ENCODE peak calls at places on chromosomes 16 and 17, in four cellular contexts. I is breast epithelium, Y is tibial artery, P is neural progenitor cell. D is an unnamed sample.

GRCh38 chr17:41987642-41988041 is 21.0 kb downstream of the CNP start:
- DNase-seq in P (no peak), I (no peak), Y (no peak), D (no peak)

GRCh38 chr17:44217738-44218343 is 1.6 kb downstream of the UBTF start:
- DNase-seq in I (no peak), Y (no peak), P (no peak), D (no peak)

GRCh38 chr16:81633680-81634379 is 145.3 kb upstream of the PLCG2 start:
- DNase-seq in Y (no peak), I (no peak), P (no peak), D (no peak)

GRCh38 chr16:4494746-4495490 is 18.7 kb downstream of the HMOX2 start:
- DNase-seq in I (no peak), Y (no peak), P (no peak), D (no peak)

GRCh38 chr17:75637143-75637538 is 3.9 kb downstream of the SMIM5 start:
- DNase-seq in Y (no peak), P (no peak), I (no peak), D (peak)

GRCh38 chr16:81634380-81635121 is 144.5 kb upstream of the PLCG2 start:
- DNase-seq in I (no peak), Y (no peak), P (peak), D (no peak)

GRCh38 chr16:49608801-49609200 is 235.2 kb downstream of the C16orf78 start:
- DNase-seq in I (no peak), P (peak), Y (no peak), D (no peak)

GRCh38 chr17:45577571-45578279 is 87.2 kb upstream of the PLEKHM1 start:
- DNase-seq in I (no peak), Y (no peak), P (no peak), D (no peak)

GRCh38 chr16:50519602-50520001 is 28.6 kb upstream of the NKD1 start:
- DNase-seq in Y (no peak), P (no peak), I (no peak), D (no peak)

GRCh38 chr17:68399638-68400403 is 57.5 kb downstream of the WIPI1 start:
- DNase-seq in I (no peak), Y (no peak), P (no peak), D (no peak)

GRCh38 chr17:75524269-75524970 is 1.1 kb upstream of the LLGL2 start:
- DNase-seq in P (no peak), I (no peak), Y (no peak), D (no peak)

GRCh38 chr17:56083475-56083874 is 69.8 kb upstream of the ANKFN1 start:
- DNase-seq in I (no peak), P (no peak), Y (no peak), D (no peak)

GRCh38 chr17:32720671-32721070 is 156.3 kb downstream of the MYO1D start:
- DNase-seq in Y (no peak), P (no peak), I (no peak), D (no peak)

GRCh38 chr17:39939588-39940419 is 12.3 kb downstream of the LRRC3C start:
- DNase-seq in P (peak), Y (no peak), I (no peak), D (no peak)

GRCh38 chr17:63774141-63774981 is at the start of gene DDX42:
- DNase-seq in P (peak), Y (peak), I (peak), D (peak)

GRCh38 chr16:50280932-50281331 is 14.6 kb downstream of the ADCY7 start:
- DNase-seq in I (no peak), P (no peak), Y (no peak), D (no peak)

GRCh38 chr17:64765191-64765889 is 103.2 kb upstream of the SMURF2 start:
- DNase-seq in P (no peak), I (no peak), Y (no peak), D (no peak)

GRCh38 chr17:9144502-9145233 is 123.4 kb downstream of the NTN1 start:
- DNase-seq in P (no peak), Y (no peak), I (no peak), D (no peak)

GRCh38 chr16:67428146-67428731 is 2.7 kb upstream of the HSD11B2 start:
- DNase-seq in P (peak), Y (peak), I (peak), D (peak)

GRCh38 chr16:74700206-74701040 is at the start of gene MLKL:
- DNase-seq in P (peak), I (no peak), Y (peak), D (no peak)

GRCh38 chr16:11963706-11964105 is 1.3 kb upstream of the TNFRSF17 start:
- DNase-seq in I (no peak), Y (no peak), P (no peak), D (no peak)

GRCh38 chr16:27520982-27521673 is 28.6 kb downstream of the GTF3C1 start:
- DNase-seq in I (no peak), Y (peak), P (no peak), D (no peak)

GRCh38 chr17:80253631-80254395 is 6.8 kb upstream of the RNF213 start:
- DNase-seq in I (no peak), P (no peak), Y (peak), D (no peak)

GRCh38 chr16:88437367-88437964 is 15.6 kb upstream of the ZFPM1 start:
- DNase-seq in Y (no peak), I (no peak), P (peak), D (no peak)

GRCh38 chr17:4318596-4318995 is 47.9 kb downstream of the UBE2G1 start:
- DNase-seq in P (no peak), Y (no peak), I (no peak), D (no peak)

GRCh38 chr17:38543403-38544174 is 62.2 kb downstream of the SRCIN1 start:
- DNase-seq in P (no peak), I (no peak), Y (no peak), D (no peak)

GRCh38 chr16:77344306-77344705 is 90.5 kb downstream of the ADAMTS18 start:
- DNase-seq in Y (no peak), P (no peak), I (no peak), D (no peak)

GRCh38 chr16:21302898-21303528 is 24.9 kb upstream of the CRYM start:
- DNase-seq in P (no peak), Y (peak), I (no peak), D (no peak)

GRCh38 chr17:5584971-5585794 is 874 bp upstream of the NLRP1 start:
- DNase-seq in Y (no peak), I (no peak), P (no peak), D (no peak)

GRCh38 chr17:73351764-73352163 is 40.0 kb upstream of the CDC42EP4 start:
- DNase-seq in P (no peak), I (no peak), Y (no peak), D (no peak)

GRCh38 chr17:75228305-75228704 is 22.8 kb downstream of the NUP85 start:
- DNase-seq in Y (peak), I (no peak), P (no peak), D (no peak)

GRCh38 chr17:58447039-58447975 is 30.0 kb upstream of the RNF43 start:
- DNase-seq in I (peak), Y (no peak), P (peak), D (peak)

GRCh38 chr17:74491645-74492044 is 25.2 kb downstream of the CD300A start:
- DNase-seq in P (no peak), Y (no peak), I (peak), D (no peak)

GRCh38 chr16:16778322-16778721 is 399.4 kb downstream of the NPIPA7 start:
- DNase-seq in Y (no peak), P (no peak), I (no peak), D (no peak)

GRCh38 chr17:74417178-74418045 is 14.5 kb upstream of the GPRC5C start:
- DNase-seq in Y (no peak), I (no peak), P (no peak), D (no peak)

DNA sequence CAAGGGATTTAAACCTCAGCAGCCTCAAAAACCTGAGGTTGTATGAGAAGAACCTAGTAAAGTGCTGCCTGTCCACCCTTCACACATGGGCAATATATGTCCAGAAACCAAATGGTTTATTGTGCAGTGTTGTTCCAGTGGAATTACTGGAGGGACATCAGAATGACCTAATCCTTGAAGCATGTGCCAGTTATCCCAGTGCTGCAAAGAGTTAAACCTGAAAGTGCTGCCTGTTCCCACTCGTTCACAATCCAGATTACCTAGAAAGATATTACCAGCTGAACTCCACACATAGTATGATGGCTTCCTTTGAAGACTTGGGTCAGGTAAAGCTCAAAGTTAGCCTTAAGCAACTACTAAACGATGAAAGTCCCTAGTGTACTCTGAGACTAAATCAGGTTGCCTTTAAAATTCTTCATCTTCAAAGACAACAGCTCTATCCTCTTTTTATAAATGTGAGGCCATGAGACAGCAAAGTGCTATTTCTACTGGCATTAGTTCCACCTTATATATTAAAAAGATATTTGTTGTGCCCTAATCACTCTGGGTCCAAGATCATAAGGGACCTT is 133.1 kb downstream of the SNX11 start:
- DNase-seq in Y (no peak), I (no peak), P (no peak), D (no peak)
- H3K27ac ChIP-seq in Y (no peak), I (peak), P (no peak), D (no peak)

GRCh38 chr17:78575899-78576298 is 1.3 kb downstream of the DNAH17 start:
- DNase-seq in Y (no peak), P (no peak), I (no peak), D (no peak)

GRCh38 chr17:78571329-78571728 is 5.9 kb downstream of the DNAH17 start:
- DNase-seq in Y (no peak), P (no peak), I (no peak), D (no peak)

GRCh38 chr17:78573955-78574354 is 3.2 kb downstream of the DNAH17 start:
- DNase-seq in P (no peak), I (no peak), Y (no peak), D (no peak)

GRCh38 chr17:78575340-78575739 is 1.9 kb downstream of the DNAH17 start:
- DNase-seq in P (no peak), I (no peak), Y (no peak), D (no peak)

GRCh38 chr17:78572277-78573205 is 4.7 kb downstream of the DNAH17 start:
- DNase-seq in Y (no peak), P (peak), I (no peak), D (no peak)
- H3K27ac ChIP-seq in Y (no peak), P (no peak), I (no peak), D (no peak)

DNA sequence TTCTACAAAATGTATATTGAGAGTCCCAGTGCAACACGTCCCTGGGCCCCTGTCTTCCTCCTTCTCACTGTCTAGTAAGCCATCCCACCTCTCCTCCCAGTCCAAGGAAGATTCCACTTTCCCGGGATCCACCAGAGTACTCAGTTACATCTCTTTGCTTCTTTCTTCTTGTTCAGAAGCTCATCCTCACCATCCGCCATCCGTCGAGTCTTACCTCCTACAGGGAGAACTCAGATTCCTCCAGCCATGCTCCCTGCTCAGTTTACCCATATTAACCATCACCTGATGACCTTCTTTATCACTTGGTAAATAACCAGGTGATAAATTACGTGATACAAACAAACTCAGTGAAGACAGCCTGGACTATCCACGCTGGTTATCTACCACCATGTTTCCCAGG is 57.1 kb downstream of the CYTH1 start:
- DNase-seq in Y (no peak), P (no peak), I (no peak), D (no peak)
- H3K27ac ChIP-seq in Y (no peak), P (no peak), I (no peak), D (peak)

GRCh38 chr17:8144401-8145295 is 7.6 kb downstream of the PER1 start:
- DNase-seq in I (no peak), Y (no peak), P (no peak), D (no peak)
- H3K27ac ChIP-seq in I (peak), Y (peak), P (no peak), D (no peak)

GRCh38 chr17:60887607-60888028 is 210.0 kb downstream of the BCAS3 start:
- DNase-seq in P (no peak), I (no peak), Y (no peak), D (no peak)
- H3K27ac ChIP-seq in P (no peak), I (no peak), Y (no peak), D (no peak)

GRCh38 chr16:7515543-7515942 is 182.9 kb downstream of the RBFOX1 start:
- DNase-seq in Y (no peak), P (no peak), I (no peak), D (no peak)

GRCh38 chr16:7512503-7512902 is 179.9 kb downstream of the RBFOX1 start:
- DNase-seq in P (no peak), Y (no peak), I (no peak), D (no peak)

GRCh38 chr16:7513429-7513828 is 180.8 kb downstream of the RBFOX1 start:
- DNase-seq in P (no peak), Y (no peak), I (no peak), D (no peak)

GRCh38 chr16:7521834-7522233 is 189.2 kb downstream of the RBFOX1 start:
- DNase-seq in I (no peak), P (no peak), Y (no peak), D (no peak)

DNA sequence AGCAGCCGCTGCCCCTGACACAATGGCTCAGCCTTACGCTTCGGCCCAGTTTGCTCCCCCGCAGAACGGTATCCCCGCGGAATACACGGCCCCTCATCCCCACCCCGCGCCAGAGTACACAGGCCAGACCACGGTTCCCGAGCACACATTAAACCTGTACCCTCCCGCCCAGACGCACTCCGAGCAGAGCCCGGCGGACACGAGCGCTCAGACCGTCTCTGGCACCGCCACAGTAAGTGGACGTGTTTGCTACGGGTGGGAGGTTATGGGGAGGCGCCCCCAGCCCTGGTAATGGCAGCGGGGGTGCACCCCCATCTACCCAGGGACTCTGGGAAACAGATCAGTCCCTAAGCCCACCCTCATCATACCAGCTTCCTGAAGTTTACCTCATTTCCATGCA is 185.5 kb downstream of the RBFOX1 start:
- DNase-seq in Y (no peak), I (no peak), P (no peak), D (no peak)
- H3K27ac ChIP-seq in Y (no peak), I (no peak), P (no peak), D (no peak)

DNA sequence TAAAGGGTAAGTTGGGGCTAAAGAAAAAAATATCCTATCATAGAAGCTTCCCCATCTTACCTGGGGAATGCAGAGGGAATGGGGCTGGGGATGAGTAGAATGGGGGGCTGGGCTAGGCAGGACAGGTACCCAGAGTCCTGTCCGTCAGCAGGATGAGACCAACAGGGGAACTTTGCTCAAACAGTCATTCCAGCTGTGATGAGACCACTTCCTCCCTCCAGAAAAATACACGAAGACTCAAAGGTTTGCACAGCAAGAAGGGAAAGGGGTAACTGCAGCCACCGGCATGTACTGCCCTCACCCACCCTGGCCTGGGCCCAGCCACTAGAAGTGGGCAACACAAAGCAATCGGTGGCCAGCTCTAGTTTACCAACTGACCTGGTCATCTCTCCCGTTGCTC is 20.7 kb upstream of the SLC35B1 start:
- DNase-seq in P (no peak), I (no peak), Y (no peak), D (no peak)
- H3K27ac ChIP-seq in P (no peak), I (peak), Y (peak), D (no peak)

DNA sequence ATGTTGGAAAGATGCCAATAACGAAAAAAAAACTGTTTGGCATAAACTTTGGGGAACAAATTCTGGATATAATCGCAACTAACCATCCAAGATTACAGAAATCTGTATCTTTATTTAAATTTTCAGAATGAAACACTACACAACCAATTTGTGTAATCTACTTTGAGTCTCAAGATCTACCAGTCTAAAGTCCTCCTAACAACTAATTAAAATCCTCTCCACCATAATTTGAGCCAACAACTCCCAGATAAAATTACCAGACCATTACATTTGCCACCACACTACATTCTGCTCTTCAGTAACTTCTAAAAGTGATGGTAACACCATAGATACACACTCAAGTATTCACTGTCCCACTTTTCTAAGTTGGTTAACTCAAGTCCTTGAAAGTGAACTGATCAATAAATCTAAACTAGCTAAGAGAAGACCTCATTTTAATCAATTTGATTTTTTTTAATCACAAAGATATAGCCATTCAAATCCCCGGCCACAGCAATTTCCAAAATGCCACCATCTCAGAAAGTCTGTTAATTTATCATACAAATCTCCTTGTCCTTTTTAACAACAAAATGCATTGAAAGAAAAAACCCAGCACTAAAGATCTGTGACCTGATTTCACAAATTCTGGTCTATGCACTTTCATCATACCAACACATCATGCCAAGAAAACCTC is 1.9 kb downstream of the SIAH1 start:
- DNase-seq in I (no peak), P (no peak), Y (no peak), D (no peak)
- H3K27ac ChIP-seq in I (peak), P (no peak), Y (peak), D (peak)

D was measured in caudate nucleus.